ENCODE peak calls at places on chromosomes 12 and 14, in four cellular contexts. One of them, this sample, is unnamed.

GRCh38 chr14:52740751-52741150 is 10.8 kb downstream of the STYX start:
- DNase-seq in colonic mucosa: no peak
- DNase-seq in choroid plexus epithelial cell: no peak
- DNase-seq in dorsolateral prefrontal cortex: no peak
- DNase-seq in this sample: no peak

GRCh38 chr12:1628671-1629337 is at the start of gene WNT5B:
- DNase-seq in colonic mucosa: no peak
- DNase-seq in choroid plexus epithelial cell: no peak
- DNase-seq in dorsolateral prefrontal cortex: no peak
- DNase-seq in this sample: no peak

GRCh38 chr14:67815573-67816235 is 686 bp downstream of the ZFYVE26 start:
- DNase-seq in colonic mucosa: no peak
- DNase-seq in choroid plexus epithelial cell: peak; percentile 75
- DNase-seq in dorsolateral prefrontal cortex: no peak
- DNase-seq in this sample: no peak

GRCh38 chr12:82730832-82731497 is 44.3 kb downstream of the TMTC2 start:
- DNase-seq in colonic mucosa: no peak
- DNase-seq in choroid plexus epithelial cell: peak; percentile 52
- DNase-seq in dorsolateral prefrontal cortex: no peak
- DNase-seq in this sample: no peak

GRCh38 chr14:69999246-69999645 is 120.0 kb downstream of the SMOC1 start:
- DNase-seq in colonic mucosa: no peak
- DNase-seq in choroid plexus epithelial cell: peak; percentile 99
- DNase-seq in dorsolateral prefrontal cortex: no peak
- DNase-seq in this sample: no peak

GRCh38 chr12:52899338-52900035 is 5.4 kb downstream of the KRT8 start:
- DNase-seq in colonic mucosa: no peak
- DNase-seq in choroid plexus epithelial cell: no peak
- DNase-seq in dorsolateral prefrontal cortex: no peak
- DNase-seq in this sample: no peak

GRCh38 chr12:52050116-52050770 is 999 bp upstream of the NR4A1 start:
- DNase-seq in colonic mucosa: peak; percentile 57
- DNase-seq in choroid plexus epithelial cell: no peak
- DNase-seq in dorsolateral prefrontal cortex: no peak
- DNase-seq in this sample: peak; percentile 94

GRCh38 chr12:47193066-47193465 is 113.3 kb upstream of the AMIGO2 start:
- DNase-seq in colonic mucosa: no peak
- DNase-seq in choroid plexus epithelial cell: no peak
- DNase-seq in dorsolateral prefrontal cortex: no peak
- DNase-seq in this sample: no peak

GRCh38 chr14:74566174-74567125 is 45.6 kb downstream of the LTBP2 start:
- DNase-seq in colonic mucosa: no peak
- DNase-seq in choroid plexus epithelial cell: no peak
- DNase-seq in dorsolateral prefrontal cortex: no peak
- DNase-seq in this sample: no peak

GRCh38 chr12:31906581-31907286 is 52.5 kb upstream of the RESF1 start:
- DNase-seq in colonic mucosa: no peak
- DNase-seq in choroid plexus epithelial cell: no peak
- DNase-seq in dorsolateral prefrontal cortex: no peak
- DNase-seq in this sample: no peak

GRCh38 chr12:52517888-52518287 is 2.3 kb downstream of the KRT5 start:
- DNase-seq in colonic mucosa: peak; percentile 6
- DNase-seq in choroid plexus epithelial cell: no peak
- DNase-seq in dorsolateral prefrontal cortex: no peak
- DNase-seq in this sample: peak; percentile 13

GRCh38 chr14:41785696-41786095 is 179.0 kb downstream of the LRFN5 start:
- DNase-seq in colonic mucosa: no peak
- DNase-seq in choroid plexus epithelial cell: peak; percentile 7
- DNase-seq in dorsolateral prefrontal cortex: no peak
- DNase-seq in this sample: no peak

GRCh38 chr12:26493656-26494055 is 298.3 kb downstream of the SSPN start:
- DNase-seq in colonic mucosa: no peak
- DNase-seq in choroid plexus epithelial cell: no peak
- DNase-seq in dorsolateral prefrontal cortex: no peak
- DNase-seq in this sample: no peak

GRCh38 chr14:50954811-50955372 is 10.6 kb upstream of the PYGL start:
- DNase-seq in colonic mucosa: no peak
- DNase-seq in choroid plexus epithelial cell: peak; percentile 86
- DNase-seq in dorsolateral prefrontal cortex: no peak
- DNase-seq in this sample: no peak

GRCh38 chr12:32027684-32028355 is 68.6 kb downstream of the RESF1 start:
- DNase-seq in colonic mucosa: no peak
- DNase-seq in choroid plexus epithelial cell: no peak
- DNase-seq in dorsolateral prefrontal cortex: no peak
- DNase-seq in this sample: no peak

GRCh38 chr12:117207675-117208074 is 17.4 kb upstream of the FBXO21 start:
- DNase-seq in colonic mucosa: no peak
- DNase-seq in choroid plexus epithelial cell: no peak
- DNase-seq in dorsolateral prefrontal cortex: no peak
- DNase-seq in this sample: no peak

GRCh38 chr14:22047105-22047504 is 373.5 kb upstream of the OR4E1 start:
- DNase-seq in colonic mucosa: no peak
- DNase-seq in choroid plexus epithelial cell: peak; percentile 36
- DNase-seq in dorsolateral prefrontal cortex: no peak
- DNase-seq in this sample: no peak

GRCh38 chr12:121388421-121388981 is 11.4 kb upstream of the RNF34 start:
- DNase-seq in colonic mucosa: no peak
- DNase-seq in choroid plexus epithelial cell: peak; percentile 14
- DNase-seq in dorsolateral prefrontal cortex: no peak
- DNase-seq in this sample: no peak

GRCh38 chr12:102959391-102959790 is 1.9 kb downstream of the ASCL1 start:
- DNase-seq in colonic mucosa: no peak
- DNase-seq in choroid plexus epithelial cell: no peak
- DNase-seq in dorsolateral prefrontal cortex: no peak
- DNase-seq in this sample: no peak

GRCh38 chr14:59699422-59699821 is 122.8 kb upstream of the CCDC175 start:
- DNase-seq in colonic mucosa: no peak
- DNase-seq in choroid plexus epithelial cell: no peak
- DNase-seq in dorsolateral prefrontal cortex: no peak
- DNase-seq in this sample: peak; percentile 21

GRCh38 chr12:4270670-4271432 is 2.7 kb upstream of the CCND2 start:
- DNase-seq in colonic mucosa: peak; percentile 78
- DNase-seq in choroid plexus epithelial cell: no peak
- DNase-seq in dorsolateral prefrontal cortex: no peak
- DNase-seq in this sample: peak; percentile 35

GRCh38 chr12:4268549-4269181 is 4.9 kb upstream of the CCND2 start:
- DNase-seq in colonic mucosa: peak; percentile 41
- DNase-seq in choroid plexus epithelial cell: no peak
- DNase-seq in dorsolateral prefrontal cortex: no peak
- DNase-seq in this sample: peak; percentile 85

GRCh38 chr12:4267904-4268548 is 5.5 kb upstream of the CCND2 start:
- DNase-seq in colonic mucosa: no peak
- DNase-seq in choroid plexus epithelial cell: no peak
- DNase-seq in dorsolateral prefrontal cortex: no peak
- DNase-seq in this sample: no peak

GRCh38 chr12:4270016-4270669 is 3.4 kb upstream of the CCND2 start:
- DNase-seq in colonic mucosa: peak; percentile 82
- DNase-seq in choroid plexus epithelial cell: no peak
- DNase-seq in dorsolateral prefrontal cortex: no peak
- DNase-seq in this sample: peak; percentile 83

GRCh38 chr12:4269279-4269991 is 4.1 kb upstream of the CCND2 start:
- DNase-seq in colonic mucosa: peak; percentile 93
- DNase-seq in choroid plexus epithelial cell: peak; percentile 48
- DNase-seq in dorsolateral prefrontal cortex: no peak
- DNase-seq in this sample: peak; percentile 95
- TF ChIP-seq CTCF in colonic mucosa: no peak
- TF ChIP-seq CTCF in choroid plexus epithelial cell: no peak
- TF ChIP-seq CTCF in dorsolateral prefrontal cortex: peak; percentile 12
- TF ChIP-seq CTCF in this sample: no peak

GRCh38 chr12:85310456-85311076 is 30.5 kb downstream of the ALX1 start:
- DNase-seq in colonic mucosa: no peak
- DNase-seq in choroid plexus epithelial cell: peak; percentile 51
- DNase-seq in dorsolateral prefrontal cortex: no peak
- DNase-seq in this sample: no peak
- TF ChIP-seq CTCF in colonic mucosa: peak; percentile 23
- TF ChIP-seq CTCF in choroid plexus epithelial cell: no peak
- TF ChIP-seq CTCF in dorsolateral prefrontal cortex: peak; percentile 62
- TF ChIP-seq CTCF in this sample: no peak

DNA sequence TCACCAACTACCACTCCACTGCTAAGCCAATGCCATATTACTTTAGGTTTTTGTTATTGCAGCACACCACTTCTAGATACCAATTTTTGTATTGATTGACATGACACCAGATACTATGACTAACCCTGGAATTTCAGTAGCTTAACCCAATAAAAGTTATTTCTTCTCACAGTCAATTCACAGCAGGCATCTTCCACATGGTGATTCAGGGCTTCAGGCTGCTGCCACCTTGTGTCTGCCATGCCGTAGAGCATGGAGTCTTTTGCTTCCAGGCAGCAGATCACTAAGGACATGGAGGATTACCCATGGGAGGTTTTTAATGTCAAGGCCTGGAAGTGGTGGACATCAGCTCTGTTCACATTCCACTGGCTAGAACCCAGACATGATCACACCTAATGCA is 56.4 kb upstream of the LTA4H start:
- DNase-seq in colonic mucosa: no peak
- DNase-seq in choroid plexus epithelial cell: peak; percentile 20
- DNase-seq in dorsolateral prefrontal cortex: no peak
- DNase-seq in this sample: no peak
- TF ChIP-seq CTCF in colonic mucosa: no peak
- TF ChIP-seq CTCF in choroid plexus epithelial cell: peak; percentile 32
- TF ChIP-seq CTCF in dorsolateral prefrontal cortex: no peak
- TF ChIP-seq CTCF in this sample: no peak

DNA sequence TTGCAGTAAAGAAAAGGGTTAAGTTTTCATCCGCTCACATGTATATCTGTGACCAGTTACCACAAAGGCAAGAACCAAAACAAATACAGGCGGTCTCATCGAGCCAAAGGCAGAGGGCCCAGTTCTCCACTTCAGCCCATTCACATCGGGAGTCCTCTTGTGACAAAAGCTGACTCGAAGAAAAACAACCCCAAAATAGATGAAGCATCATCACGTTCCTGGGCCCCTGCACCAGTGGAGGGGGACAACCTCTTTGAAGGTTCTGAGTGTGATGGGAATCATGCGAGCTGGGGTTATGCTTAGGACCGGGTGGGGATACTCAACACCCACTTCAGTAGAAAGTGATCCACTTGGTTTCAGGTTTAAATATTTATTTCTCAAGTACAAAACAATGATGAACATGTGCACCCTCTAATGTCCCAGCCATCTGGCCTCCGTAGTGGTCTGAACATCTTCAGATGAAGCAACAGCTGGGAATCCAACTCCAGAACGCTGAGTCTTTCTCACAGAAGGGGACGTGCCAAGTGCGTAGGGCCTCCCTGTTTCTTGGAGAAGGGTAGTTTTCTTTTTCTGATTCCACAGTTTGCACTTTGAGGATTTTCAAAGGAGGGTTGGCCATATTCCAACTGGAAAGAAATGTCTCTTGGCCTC is 8.4 kb downstream of the GSC start:
- DNase-seq in colonic mucosa: no peak
- DNase-seq in choroid plexus epithelial cell: no peak
- DNase-seq in dorsolateral prefrontal cortex: no peak
- DNase-seq in this sample: peak; percentile 66
- TF ChIP-seq CTCF in colonic mucosa: no peak
- TF ChIP-seq CTCF in choroid plexus epithelial cell: no peak
- TF ChIP-seq CTCF in dorsolateral prefrontal cortex: no peak
- TF ChIP-seq CTCF in this sample: no peak

DNA sequence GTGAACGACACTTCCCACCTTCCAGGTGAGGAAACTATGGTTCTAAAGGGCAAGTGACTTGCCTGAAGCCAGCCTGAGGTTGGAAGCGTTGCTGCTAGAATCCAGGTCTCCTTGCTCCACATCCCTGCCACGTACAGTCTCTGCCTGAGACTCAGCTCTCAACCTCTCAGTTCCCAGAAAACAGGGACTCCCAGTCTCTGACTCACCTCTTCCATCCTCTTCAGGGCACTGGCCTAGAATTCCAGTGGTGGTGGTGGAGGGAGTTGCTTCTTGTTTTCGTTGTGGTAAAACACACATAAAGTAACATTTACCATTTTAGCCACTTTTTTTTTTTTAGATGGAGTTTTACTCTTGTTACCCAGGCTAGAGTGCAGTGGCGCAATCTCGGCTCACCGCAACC is 7.3 kb downstream of the GPR68 start:
- DNase-seq in colonic mucosa: no peak
- DNase-seq in choroid plexus epithelial cell: peak; percentile 31
- DNase-seq in dorsolateral prefrontal cortex: no peak
- DNase-seq in this sample: no peak
- TF ChIP-seq CTCF in colonic mucosa: no peak
- TF ChIP-seq CTCF in choroid plexus epithelial cell: no peak
- TF ChIP-seq CTCF in dorsolateral prefrontal cortex: no peak
- TF ChIP-seq CTCF in this sample: no peak

GRCh38 chr14:101118746-101119610 is 215.5 kb upstream of the RTL1 start:
- DNase-seq in colonic mucosa: no peak
- DNase-seq in choroid plexus epithelial cell: no peak
- DNase-seq in dorsolateral prefrontal cortex: no peak
- DNase-seq in this sample: peak; percentile 81

GRCh38 chr14:101120636-101121398 is 217.3 kb upstream of the RTL1 start:
- DNase-seq in colonic mucosa: peak; percentile 27
- DNase-seq in choroid plexus epithelial cell: peak; percentile 37
- DNase-seq in dorsolateral prefrontal cortex: peak; percentile 45
- DNase-seq in this sample: peak; percentile 87

GRCh38 chr14:101121399-101122113 is 218.0 kb upstream of the RTL1 start:
- DNase-seq in colonic mucosa: peak; percentile 11
- DNase-seq in choroid plexus epithelial cell: no peak
- DNase-seq in dorsolateral prefrontal cortex: peak; percentile 24
- DNase-seq in this sample: no peak

GRCh38 chr14:101122114-101122854 is 218.8 kb upstream of the RTL1 start:
- DNase-seq in colonic mucosa: no peak
- DNase-seq in choroid plexus epithelial cell: no peak
- DNase-seq in dorsolateral prefrontal cortex: no peak
- DNase-seq in this sample: no peak

DNA sequence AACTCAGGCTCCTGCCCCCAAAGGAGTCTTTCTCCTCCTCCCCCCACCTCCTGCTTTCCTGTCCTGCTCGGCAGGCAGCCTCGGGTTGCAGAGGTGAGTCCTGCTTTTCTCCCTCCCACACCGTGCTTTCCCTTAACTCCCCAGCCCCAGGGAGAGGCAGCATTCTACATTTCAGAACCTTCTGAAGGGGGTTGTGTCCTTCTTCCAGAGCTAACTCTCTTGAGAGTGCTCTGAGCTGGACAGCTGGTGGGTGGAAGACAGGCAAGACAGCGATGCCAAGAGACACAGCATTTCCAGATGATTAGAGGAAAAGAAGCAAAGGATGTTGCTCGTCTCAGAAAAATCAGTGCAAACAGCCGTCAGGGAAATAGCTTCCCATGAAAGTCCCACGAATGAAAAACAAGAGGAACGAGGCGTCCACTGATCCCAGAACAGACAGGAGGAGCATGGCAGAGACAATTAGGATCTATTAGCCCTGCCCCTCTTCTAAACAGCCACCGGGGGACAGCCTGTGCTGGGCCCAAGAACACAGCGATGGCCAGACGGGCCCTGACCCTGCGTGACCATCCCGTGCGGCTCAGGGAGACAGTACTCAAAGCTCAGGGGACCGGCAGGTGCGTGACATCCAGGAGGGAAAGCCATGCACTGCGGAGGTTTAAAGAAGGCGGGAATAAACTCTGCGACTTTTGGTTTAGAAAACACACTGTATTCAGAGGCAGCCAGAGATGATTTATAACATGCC is 216.5 kb upstream of the RTL1 start:
- DNase-seq in colonic mucosa: peak; percentile 8
- DNase-seq in choroid plexus epithelial cell: no peak
- DNase-seq in dorsolateral prefrontal cortex: peak; percentile 37
- DNase-seq in this sample: peak; percentile 76
- TF ChIP-seq CTCF in colonic mucosa: no peak
- TF ChIP-seq CTCF in choroid plexus epithelial cell: no peak
- TF ChIP-seq CTCF in dorsolateral prefrontal cortex: no peak
- TF ChIP-seq CTCF in this sample: no peak

GRCh38 chr14:64960762-64961276 is 11.3 kb downstream of the RAB15 start:
- DNase-seq in colonic mucosa: no peak
- DNase-seq in choroid plexus epithelial cell: no peak
- DNase-seq in dorsolateral prefrontal cortex: no peak
- DNase-seq in this sample: no peak
- TF ChIP-seq CTCF in colonic mucosa: no peak
- TF ChIP-seq CTCF in choroid plexus epithelial cell: peak; percentile 34
- TF ChIP-seq CTCF in dorsolateral prefrontal cortex: no peak
- TF ChIP-seq CTCF in this sample: no peak